ENCODE peak calls at places on chromosomes 5 and 9, in nine cellular contexts. One of them, this sample, is unnamed.

GRCh38 chr5:139659673-139660072 is 11.5 kb downstream of the CXXC5 start:
- DNase-seq in small intestine: no peak
- DNase-seq in NCI-H187 treated with DMSO at 0.1 percent for 48 hours: no peak
- DNase-seq in GM10248: no peak
- DNase-seq in NCI-H1092 treated with DMSO at 0.1 percent for 48 hours: no peak
- DNase-seq in GM03348: no peak
- DNase-seq in globus pallidus: no peak
- DNase-seq in AG08395: no peak
- DNase-seq in activated CD4-positive, CD25-positive, alpha-beta regulatory T cell: no peak
- DNase-seq in this sample: no peak

GRCh38 chr9:91170951-91171350 is 190.8 kb downstream of the AUH start:
- DNase-seq in NCI-H1092 treated with DMSO at 0.1 percent for 48 hours: no peak
- DNase-seq in small intestine: no peak
- DNase-seq in GM03348: no peak
- DNase-seq in globus pallidus: no peak
- DNase-seq in GM10248: no peak
- DNase-seq in NCI-H187 treated with DMSO at 0.1 percent for 48 hours: no peak
- DNase-seq in activated CD4-positive, CD25-positive, alpha-beta regulatory T cell: no peak
- DNase-seq in AG08395: no peak
- DNase-seq in this sample: no peak

GRCh38 chr5:153770066-153770465 is 268.6 kb downstream of the FAM114A2 start:
- DNase-seq in NCI-H1092 treated with DMSO at 0.1 percent for 48 hours: no peak
- DNase-seq in AG08395: no peak
- DNase-seq in small intestine: no peak
- DNase-seq in GM10248: no peak
- DNase-seq in globus pallidus: no peak
- DNase-seq in NCI-H187 treated with DMSO at 0.1 percent for 48 hours: no peak
- DNase-seq in GM03348: no peak
- DNase-seq in activated CD4-positive, CD25-positive, alpha-beta regulatory T cell: no peak
- DNase-seq in this sample: no peak

GRCh38 chr5:124519396-124519795 is 227.0 kb downstream of the ZNF608 start:
- DNase-seq in GM03348: peak
- DNase-seq in NCI-H1092 treated with DMSO at 0.1 percent for 48 hours: no peak
- DNase-seq in small intestine: no peak
- DNase-seq in activated CD4-positive, CD25-positive, alpha-beta regulatory T cell: no peak
- DNase-seq in NCI-H187 treated with DMSO at 0.1 percent for 48 hours: no peak
- DNase-seq in globus pallidus: no peak
- DNase-seq in AG08395: peak
- DNase-seq in GM10248: no peak
- DNase-seq in this sample: peak

GRCh38 chr9:97430316-97430715 is 18.4 kb downstream of the TDRD7 start:
- DNase-seq in AG08395: no peak
- DNase-seq in NCI-H1092 treated with DMSO at 0.1 percent for 48 hours: no peak
- DNase-seq in GM03348: no peak
- DNase-seq in activated CD4-positive, CD25-positive, alpha-beta regulatory T cell: no peak
- DNase-seq in small intestine: peak
- DNase-seq in globus pallidus: no peak
- DNase-seq in GM10248: no peak
- DNase-seq in NCI-H187 treated with DMSO at 0.1 percent for 48 hours: no peak
- DNase-seq in this sample: no peak

GRCh38 chr9:137136261-137136925 is 2.6 kb upstream of the GRIN1 start:
- DNase-seq in small intestine: no peak
- DNase-seq in AG08395: no peak
- DNase-seq in activated CD4-positive, CD25-positive, alpha-beta regulatory T cell: no peak
- DNase-seq in globus pallidus: no peak
- DNase-seq in NCI-H1092 treated with DMSO at 0.1 percent for 48 hours: no peak
- DNase-seq in GM10248: no peak
- DNase-seq in GM03348: no peak
- DNase-seq in NCI-H187 treated with DMSO at 0.1 percent for 48 hours: no peak
- DNase-seq in this sample: peak

GRCh38 chr5:159163027-159163699 is 46.2 kb downstream of the RNF145 start:
- DNase-seq in small intestine: no peak
- DNase-seq in AG08395: peak
- DNase-seq in GM10248: no peak
- DNase-seq in globus pallidus: no peak
- DNase-seq in NCI-H187 treated with DMSO at 0.1 percent for 48 hours: no peak
- DNase-seq in NCI-H1092 treated with DMSO at 0.1 percent for 48 hours: no peak
- DNase-seq in GM03348: peak
- DNase-seq in activated CD4-positive, CD25-positive, alpha-beta regulatory T cell: no peak
- DNase-seq in this sample: no peak

GRCh38 chr9:72476617-72477375 is 44.6 kb upstream of the TMC1 start:
- DNase-seq in activated CD4-positive, CD25-positive, alpha-beta regulatory T cell: no peak
- DNase-seq in NCI-H187 treated with DMSO at 0.1 percent for 48 hours: no peak
- DNase-seq in AG08395: peak
- DNase-seq in GM10248: no peak
- DNase-seq in small intestine: peak
- DNase-seq in NCI-H1092 treated with DMSO at 0.1 percent for 48 hours: no peak
- DNase-seq in globus pallidus: no peak
- DNase-seq in GM03348: peak
- DNase-seq in this sample: no peak

GRCh38 chr5:77649776-77650175 is 11.3 kb upstream of the OTP start:
- DNase-seq in activated CD4-positive, CD25-positive, alpha-beta regulatory T cell: no peak
- DNase-seq in globus pallidus: no peak
- DNase-seq in NCI-H1092 treated with DMSO at 0.1 percent for 48 hours: no peak
- DNase-seq in GM03348: no peak
- DNase-seq in GM10248: no peak
- DNase-seq in small intestine: no peak
- DNase-seq in AG08395: no peak
- DNase-seq in NCI-H187 treated with DMSO at 0.1 percent for 48 hours: no peak
- DNase-seq in this sample: no peak